ENCODE peak calls at places on chromosomes 6 and 20, in five cellular contexts. One of them, this sample, is unnamed.

GRCh38 chr6:31652925-31653724 is 664 bp upstream of the BAG6 start:
- DNase-seq in A549: peak; percentile 87
- DNase-seq in HepG2: peak; percentile 98
- DNase-seq in endothelial cell of umbilical vein: no peak
- DNase-seq in K562: peak; percentile 99
- DNase-seq in this sample: peak; percentile 81

GRCh38 chr20:7967199-7967844 is 27.1 kb upstream of the HAO1 start:
- DNase-seq in A549: no peak
- DNase-seq in HepG2: no peak
- DNase-seq in endothelial cell of umbilical vein: no peak
- DNase-seq in K562: no peak
- DNase-seq in this sample: no peak

GRCh38 chr6:45830441-45831139 is 185.1 kb downstream of the CLIC5 start:
- DNase-seq in A549: no peak
- DNase-seq in HepG2: no peak
- DNase-seq in endothelial cell of umbilical vein: no peak
- DNase-seq in K562: no peak
- DNase-seq in this sample: no peak

GRCh38 chr6:24755284-24755683 is 19.5 kb upstream of the GMNN start:
- DNase-seq in A549: no peak
- DNase-seq in HepG2: no peak
- DNase-seq in endothelial cell of umbilical vein: no peak
- DNase-seq in K562: peak; percentile 52
- DNase-seq in this sample: no peak

GRCh38 chr6:32622545-32623401 is 14.4 kb upstream of the HLA-DQA1 start:
- DNase-seq in A549: no peak
- DNase-seq in HepG2: peak; percentile 28
- DNase-seq in endothelial cell of umbilical vein: no peak
- DNase-seq in K562: peak; percentile 4
- DNase-seq in this sample: no peak

GRCh38 chr6:145028144-145028818 is 707.0 kb downstream of the EPM2A start:
- DNase-seq in A549: peak; percentile 28
- DNase-seq in HepG2: peak; percentile 11
- DNase-seq in endothelial cell of umbilical vein: peak; percentile 59
- DNase-seq in K562: peak; percentile 59
- DNase-seq in this sample: no peak

GRCh38 chr6:119612871-119613515 is 263.4 kb upstream of the MAN1A1 start:
- DNase-seq in A549: no peak
- DNase-seq in HepG2: no peak
- DNase-seq in endothelial cell of umbilical vein: no peak
- DNase-seq in K562: no peak
- DNase-seq in this sample: no peak

GRCh38 chr6:97059473-97059872 is 134.9 kb downstream of the KLHL32 start:
- DNase-seq in A549: peak; percentile 26
- DNase-seq in HepG2: peak; percentile 17
- DNase-seq in endothelial cell of umbilical vein: peak; percentile 30
- DNase-seq in K562: peak; percentile 33
- DNase-seq in this sample: no peak

GRCh38 chr20:63286781-63287696 is 5.9 kb upstream of the COL20A1 start:
- DNase-seq in A549: no peak
- DNase-seq in HepG2: no peak
- DNase-seq in endothelial cell of umbilical vein: no peak
- DNase-seq in K562: no peak
- DNase-seq in this sample: no peak

GRCh38 chr20:40607927-40608326 is 81.1 kb downstream of the MAFB start:
- DNase-seq in A549: no peak
- DNase-seq in HepG2: no peak
- DNase-seq in endothelial cell of umbilical vein: no peak
- DNase-seq in K562: no peak
- DNase-seq in this sample: no peak

GRCh38 chr6:31203345-31203979 is 33.0 kb upstream of the POU5F1 start:
- DNase-seq in A549: peak; percentile 17
- DNase-seq in HepG2: peak; percentile 75
- DNase-seq in endothelial cell of umbilical vein: no peak
- DNase-seq in K562: peak; percentile 54
- DNase-seq in this sample: no peak

GRCh38 chr6:70151616-70152015 is 151.3 kb downstream of the COL9A1 start:
- DNase-seq in A549: no peak
- DNase-seq in HepG2: no peak
- DNase-seq in endothelial cell of umbilical vein: no peak
- DNase-seq in K562: no peak
- DNase-seq in this sample: no peak

GRCh38 chr6:9040718-9041117 is 605.4 kb upstream of the SLC35B3 start:
- DNase-seq in A549: no peak
- DNase-seq in HepG2: no peak
- DNase-seq in endothelial cell of umbilical vein: no peak
- DNase-seq in K562: no peak
- DNase-seq in this sample: no peak

GRCh38 chr20:43691928-43692524 is 25.1 kb downstream of the MYBL2 start:
- DNase-seq in A549: peak; percentile 64
- DNase-seq in HepG2: peak; percentile 72
- DNase-seq in endothelial cell of umbilical vein: peak; percentile 37
- DNase-seq in K562: peak; percentile 79
- DNase-seq in this sample: peak; percentile 70

GRCh38 chr6:32982084-32982701 is 13.8 kb downstream of the BRD2 start:
- DNase-seq in A549: no peak
- DNase-seq in HepG2: no peak
- DNase-seq in endothelial cell of umbilical vein: no peak
- DNase-seq in K562: peak; percentile 38
- DNase-seq in this sample: no peak

GRCh38 chr20:59813948-59814834 is 119.2 kb downstream of the SYCP2 start:
- DNase-seq in A549: no peak
- DNase-seq in HepG2: no peak
- DNase-seq in endothelial cell of umbilical vein: no peak
- DNase-seq in K562: no peak
- DNase-seq in this sample: no peak

GRCh38 chr6:6007311-6008113 is 787 bp upstream of the NRN1 start:
- DNase-seq in A549: no peak
- DNase-seq in HepG2: no peak
- DNase-seq in endothelial cell of umbilical vein: peak; percentile 50
- DNase-seq in K562: no peak
- DNase-seq in this sample: peak; percentile 58

GRCh38 chr20:31966991-31967655 is 828 bp upstream of the XKR7 start:
- DNase-seq in A549: no peak
- DNase-seq in HepG2: no peak
- DNase-seq in endothelial cell of umbilical vein: no peak
- DNase-seq in K562: no peak
- DNase-seq in this sample: no peak

GRCh38 chr6:34022873-34023255 is 123.0 kb downstream of the GRM4 start:
- DNase-seq in A549: no peak
- DNase-seq in HepG2: no peak
- DNase-seq in endothelial cell of umbilical vein: no peak
- DNase-seq in K562: no peak
- DNase-seq in this sample: no peak

GRCh38 chr20:59242714-59243626 is 57.4 kb upstream of the EDN3 start:
- DNase-seq in A549: no peak
- DNase-seq in HepG2: no peak
- DNase-seq in endothelial cell of umbilical vein: no peak
- DNase-seq in K562: no peak
- DNase-seq in this sample: no peak

GRCh38 chr20:39289316-39289715 is 327.2 kb downstream of the DHX35 start:
- DNase-seq in A549: no peak
- DNase-seq in HepG2: no peak
- DNase-seq in endothelial cell of umbilical vein: no peak
- DNase-seq in K562: peak; percentile 5
- DNase-seq in this sample: peak; percentile 47

GRCh38 chr6:80165143-80165542 is 58.7 kb downstream of the BCKDHB start:
- DNase-seq in A549: no peak
- DNase-seq in HepG2: no peak
- DNase-seq in endothelial cell of umbilical vein: peak; percentile 37
- DNase-seq in K562: no peak
- DNase-seq in this sample: no peak

GRCh38 chr6:13268914-13269532 is 59.3 kb downstream of the TBC1D7 start:
- DNase-seq in A549: no peak
- DNase-seq in HepG2: peak; percentile 43
- DNase-seq in endothelial cell of umbilical vein: no peak
- DNase-seq in K562: peak; percentile 33
- DNase-seq in this sample: no peak

GRCh38 chr20:25285091-25285647 is 37.3 kb downstream of the PYGB start:
- DNase-seq in A549: no peak
- DNase-seq in HepG2: no peak
- DNase-seq in endothelial cell of umbilical vein: no peak
- DNase-seq in K562: no peak
- DNase-seq in this sample: peak; percentile 26

GRCh38 chr6:83071023-83071422 is 3.6 kb downstream of the DOP1A start:
- DNase-seq in A549: no peak
- DNase-seq in HepG2: no peak
- DNase-seq in endothelial cell of umbilical vein: peak; percentile 72
- DNase-seq in K562: no peak
- DNase-seq in this sample: no peak

GRCh38 chr6:81806793-81807565 is 54.5 kb upstream of the TENT5A start:
- DNase-seq in A549: no peak
- DNase-seq in HepG2: peak; percentile 81
- DNase-seq in endothelial cell of umbilical vein: no peak
- DNase-seq in K562: no peak
- DNase-seq in this sample: no peak
- TF ChIP-seq JUN in A549: no peak
- TF ChIP-seq JUN in HepG2: no peak
- TF ChIP-seq JUN in endothelial cell of umbilical vein: no peak
- TF ChIP-seq JUN in K562: no peak
- TF ChIP-seq JUN in this sample: no peak

DNA sequence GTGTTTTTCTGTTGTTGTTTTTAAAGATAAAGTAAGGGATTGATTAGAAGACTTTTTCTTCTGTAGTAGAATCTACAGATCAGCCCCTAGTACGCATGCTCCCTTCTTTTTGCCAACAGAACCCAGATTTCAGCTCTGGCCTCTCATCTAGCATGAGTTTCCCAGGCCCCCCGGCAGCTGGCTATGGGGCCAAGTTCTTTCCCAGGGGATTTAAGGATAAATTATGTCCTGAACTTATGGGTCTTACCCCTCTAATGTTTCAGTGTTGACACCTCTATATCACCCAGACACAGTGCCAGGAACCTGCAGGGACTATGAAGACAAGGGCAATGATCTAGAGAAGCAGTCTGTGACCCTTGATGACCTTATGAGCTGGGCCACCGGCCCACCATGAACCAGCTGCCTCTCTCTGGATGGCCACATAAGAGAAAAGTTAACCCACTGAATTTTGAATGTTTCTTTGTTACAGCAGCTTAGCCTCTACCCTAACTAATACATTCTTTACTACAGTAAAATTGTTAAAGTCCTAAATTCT is 150.5 kb downstream of the UNC5CL start:
- DNase-seq in A549: no peak
- DNase-seq in HepG2: no peak
- DNase-seq in endothelial cell of umbilical vein: no peak
- DNase-seq in K562: no peak
- DNase-seq in this sample: no peak
- TF ChIP-seq JUN in A549: no peak
- TF ChIP-seq JUN in HepG2: no peak
- TF ChIP-seq JUN in endothelial cell of umbilical vein: no peak
- TF ChIP-seq JUN in K562: no peak
- TF ChIP-seq JUN in this sample: no peak

GRCh38 chr6:35048631-35049083 is 92.5 kb downstream of the TCP11 start:
- DNase-seq in A549: no peak
- DNase-seq in HepG2: no peak
- DNase-seq in endothelial cell of umbilical vein: no peak
- DNase-seq in K562: no peak
- DNase-seq in this sample: peak; percentile 42

GRCh38 chr6:35046862-35047261 is 94.3 kb downstream of the TCP11 start:
- DNase-seq in A549: no peak
- DNase-seq in HepG2: no peak
- DNase-seq in endothelial cell of umbilical vein: peak; percentile 89
- DNase-seq in K562: no peak
- DNase-seq in this sample: no peak

GRCh38 chr6:35047265-35048011 is 93.7 kb downstream of the TCP11 start:
- DNase-seq in A549: no peak
- DNase-seq in HepG2: no peak
- DNase-seq in endothelial cell of umbilical vein: peak; percentile 64
- DNase-seq in K562: no peak
- DNase-seq in this sample: no peak

GRCh38 chr6:35049346-35049745 is 91.8 kb downstream of the TCP11 start:
- DNase-seq in A549: no peak
- DNase-seq in HepG2: no peak
- DNase-seq in endothelial cell of umbilical vein: no peak
- DNase-seq in K562: no peak
- DNase-seq in this sample: no peak

DNA sequence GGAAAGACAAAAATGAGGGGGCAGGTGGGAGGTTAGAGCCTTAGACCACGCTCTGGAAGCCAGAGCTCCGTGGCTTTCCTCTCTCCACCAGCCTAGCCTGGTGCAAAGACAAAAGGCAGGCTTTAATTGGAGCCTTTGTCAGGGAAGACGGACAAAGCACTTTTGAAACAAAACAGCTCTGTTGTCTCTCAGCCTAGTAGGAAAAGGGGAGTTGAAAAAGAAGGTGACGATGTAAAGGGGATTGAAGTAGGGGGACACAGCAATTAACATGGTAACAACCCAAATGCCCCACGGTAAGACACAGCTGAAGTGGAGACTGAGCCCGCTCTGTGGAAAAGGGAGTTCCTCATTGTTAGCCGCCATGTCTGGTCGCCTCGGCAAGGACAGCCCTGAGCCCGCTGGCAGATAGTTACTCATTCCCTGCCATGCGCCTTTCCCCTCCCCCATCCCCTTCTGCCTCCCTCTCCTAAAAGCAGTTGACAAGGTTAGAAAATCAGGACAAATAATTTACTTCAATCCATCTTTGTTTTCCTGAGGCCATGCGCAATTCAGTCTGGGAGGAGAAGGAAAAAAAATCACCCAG is 93.0 kb downstream of the TCP11 start:
- DNase-seq in A549: no peak
- DNase-seq in HepG2: no peak
- DNase-seq in endothelial cell of umbilical vein: peak; percentile 13
- DNase-seq in K562: no peak
- DNase-seq in this sample: no peak
- TF ChIP-seq JUN in A549: no peak
- TF ChIP-seq JUN in HepG2: no peak
- TF ChIP-seq JUN in endothelial cell of umbilical vein: no peak
- TF ChIP-seq JUN in K562: no peak
- TF ChIP-seq JUN in this sample: no peak

GRCh38 chr20:22974354-22974753 is 60.8 kb upstream of the SSTR4 start:
- DNase-seq in A549: no peak
- DNase-seq in HepG2: peak; percentile 24
- DNase-seq in endothelial cell of umbilical vein: peak; percentile 28
- DNase-seq in K562: peak; percentile 54
- DNase-seq in this sample: peak; percentile 41

DNA sequence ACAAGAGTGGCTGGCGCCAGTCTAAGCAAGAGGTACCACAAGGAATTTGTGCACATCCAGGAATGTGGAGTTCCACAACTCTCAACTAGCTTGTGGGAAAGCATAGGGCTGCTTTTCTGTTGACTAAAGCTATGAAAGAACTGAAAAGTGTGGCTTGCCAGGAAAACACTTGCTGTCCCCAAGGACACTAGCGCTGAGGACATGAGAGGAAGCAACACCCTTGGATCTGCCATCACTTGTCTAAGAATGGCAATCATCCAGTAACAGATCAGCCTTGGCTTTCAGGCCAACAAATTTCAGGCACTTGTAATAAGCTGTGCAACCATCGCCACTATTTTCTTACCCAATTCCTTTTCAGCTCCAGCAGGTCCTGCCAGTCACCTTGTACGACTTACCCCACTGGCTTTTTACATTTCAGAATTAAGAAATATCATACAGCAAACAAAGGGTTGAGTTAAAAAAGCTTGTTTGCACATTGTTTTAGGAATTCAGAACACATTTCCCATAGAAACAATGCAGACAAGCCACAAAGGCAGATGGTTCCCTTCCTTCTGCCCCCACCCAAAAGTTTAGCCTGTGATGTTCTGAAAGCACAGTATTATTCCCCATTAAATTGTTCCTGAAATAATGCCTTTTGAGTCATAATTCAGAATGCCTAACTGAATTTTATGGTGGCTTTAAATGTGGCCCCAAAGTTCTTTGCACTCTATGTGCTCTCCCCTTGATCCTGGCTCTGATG is 57.9 kb upstream of the SSTR4 start:
- DNase-seq in A549: no peak
- DNase-seq in HepG2: no peak
- DNase-seq in endothelial cell of umbilical vein: no peak
- DNase-seq in K562: no peak
- DNase-seq in this sample: no peak
- TF ChIP-seq JUN in A549: no peak
- TF ChIP-seq JUN in HepG2: no peak
- TF ChIP-seq JUN in endothelial cell of umbilical vein: no peak
- TF ChIP-seq JUN in K562: no peak
- TF ChIP-seq JUN in this sample: no peak